ENCODE peak calls at places on chromosomes 5 and 9, in five cellular contexts. C is DND-41, G is cardiac muscle cell, T is endodermal cell, P is tibial artery. W is an unnamed sample.

GRCh38 chr5:139131062-139131856 is 66.9 kb downstream of the SIL1 start:
- DNase-seq in T (peak; percentile 72), P (peak; percentile 87), C (no peak), G (peak; percentile 63), W (no peak)

GRCh38 chr9:120886490-120886967 is 9.5 kb upstream of the PHF19 start:
- DNase-seq in T (no peak), C (no peak), G (peak; percentile 49), P (no peak), W (no peak)

GRCh38 chr9:122095010-122095767 is 2.1 kb upstream of the TTLL11 start:
- DNase-seq in T (peak; percentile 83), P (peak; percentile 54), C (peak; percentile 46), G (peak; percentile 77), W (peak; percentile 47)

GRCh38 chr5:181207214-181207959 is 2.4 kb upstream of the TRIM7 start:
- DNase-seq in G (peak; percentile 93), C (peak; percentile 85), P (peak; percentile 90), T (peak; percentile 94), W (peak; percentile 76)

GRCh38 chr5:95670568-95670967 is 12.2 kb downstream of the SPATA9 start:
- DNase-seq in P (no peak), T (no peak), G (no peak), C (no peak), W (no peak)

GRCh38 chr5:173925449-173926071 is 37.4 kb downstream of the CPEB4 start:
- DNase-seq in G (peak; percentile 68), T (no peak), C (peak; percentile 9), P (no peak), W (peak; percentile 40)

GRCh38 chr9:121736964-121737462 is 85.6 kb downstream of the DAB2IP start:
- DNase-seq in G (no peak), C (no peak), P (no peak), T (peak; percentile 92), W (no peak)

GRCh38 chr9:34171753-34172535 is 6.9 kb upstream of the UBAP1 start:
- DNase-seq in P (peak; percentile 61), C (no peak), T (no peak), G (no peak), W (peak; percentile 70)

GRCh38 chr9:114372971-114373591 is 14.7 kb downstream of the AKNA start:
- DNase-seq in G (peak; percentile 23), C (peak; percentile 98), T (no peak), P (peak; percentile 80), W (peak; percentile 89)

GRCh38 chr9:133133680-133134418 is 12.8 kb upstream of the RALGDS start:
- DNase-seq in G (peak; percentile 96), P (peak; percentile 89), C (peak; percentile 55), T (peak; percentile 91), W (peak; percentile 92)

GRCh38 chr5:31052937-31053658 is 140.4 kb upstream of the CDH6 start:
- DNase-seq in C (no peak), P (no peak), T (no peak), G (no peak), W (no peak)

DNA sequence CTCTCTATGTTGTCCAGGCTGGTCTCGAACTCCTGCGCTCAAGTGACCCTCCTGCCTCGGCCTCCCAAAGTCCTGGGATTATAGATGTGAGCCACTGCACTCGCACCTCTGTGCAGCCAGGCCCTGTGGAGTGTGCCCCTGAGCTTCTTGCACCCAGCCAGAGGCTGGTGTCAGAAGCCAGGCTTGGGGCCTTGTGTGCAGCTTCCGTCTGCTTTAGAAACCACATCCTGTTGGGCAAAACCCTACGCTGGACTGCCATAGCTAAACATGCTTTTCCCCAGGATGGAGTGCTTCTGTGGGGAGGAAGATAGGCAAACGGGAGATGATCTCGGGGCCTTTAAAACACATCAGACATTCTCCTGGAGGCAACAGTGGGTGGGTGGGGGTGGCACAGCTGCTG is 40.1 kb downstream of the PRRT1B start:
- DNase-seq in P (no peak), C (peak; percentile 75), T (no peak), G (peak; percentile 43), W (peak; percentile 63)
- H3K4me1 ChIP-seq in P (no peaks in the 10 kb centered on the region), C (peaks cover 22% of the 10 kb centered on the region), T (no peaks in the 10 kb centered on the region), G (no peaks in the 10 kb centered on the region), W (peaks cover 35% of the 10 kb centered on the region)

GRCh38 chr9:17688834-17689233 is 110.0 kb downstream of the SH3GL2 start:
- DNase-seq in G (no peak), P (no peak), C (no peak), T (no peak), W (no peak)
- H3K4me3 ChIP-seq in G (no peak overlapping the region), P (no peak overlapping the region), C (no peak overlapping the region), T (no peak overlapping the region), W (no peak overlapping the region)

GRCh38 chr9:97710356-97711222 is 13.4 kb upstream of the XPA start:
- DNase-seq in C (peak; percentile 40), G (peak; percentile 82), P (no peak), T (peak; percentile 81), W (peak; percentile 60)

GRCh38 chr9:97714435-97714834 is 17.3 kb upstream of the XPA start:
- DNase-seq in G (peak; percentile 25), C (no peak), P (no peak), T (no peak), W (peak; percentile 16)

GRCh38 chr9:97706246-97706645 is 9.1 kb upstream of the XPA start:
- DNase-seq in C (no peak), T (no peak), P (no peak), G (no peak), W (no peak)

GRCh38 chr9:97705354-97705950 is 8.3 kb upstream of the XPA start:
- DNase-seq in G (peak; percentile 61), C (no peak), P (no peak), T (no peak), W (peak; percentile 37)

GRCh38 chr9:97711223-97711626 is 14.1 kb upstream of the XPA start:
- DNase-seq in G (no peak), T (peak; percentile 90), P (no peak), C (no peak), W (no peak)
- H3K27ac ChIP-seq in G (no peak overlapping the region), T (no peak overlapping the region), P (no peak overlapping the region), C (no peak overlapping the region), W (no peak overlapping the region)

GRCh38 chr9:4859035-4859434 is 66.3 kb downstream of the RCL1 start:
- DNase-seq in P (no peak), T (no peak), G (no peak), C (no peak), W (no peak)

GRCh38 chr9:4862506-4863250 is 69.9 kb downstream of the RCL1 start:
- DNase-seq in C (no peak), G (peak; percentile 82), P (no peak), T (no peak), W (no peak)

GRCh38 chr9:4861736-4862451 is 69.2 kb downstream of the RCL1 start:
- DNase-seq in G (no peak), C (no peak), T (no peak), P (no peak), W (no peak)

GRCh38 chr9:4861145-4861544 is 68.4 kb downstream of the RCL1 start:
- DNase-seq in G (no peak), C (no peak), T (no peak), P (no peak), W (no peak)

DNA sequence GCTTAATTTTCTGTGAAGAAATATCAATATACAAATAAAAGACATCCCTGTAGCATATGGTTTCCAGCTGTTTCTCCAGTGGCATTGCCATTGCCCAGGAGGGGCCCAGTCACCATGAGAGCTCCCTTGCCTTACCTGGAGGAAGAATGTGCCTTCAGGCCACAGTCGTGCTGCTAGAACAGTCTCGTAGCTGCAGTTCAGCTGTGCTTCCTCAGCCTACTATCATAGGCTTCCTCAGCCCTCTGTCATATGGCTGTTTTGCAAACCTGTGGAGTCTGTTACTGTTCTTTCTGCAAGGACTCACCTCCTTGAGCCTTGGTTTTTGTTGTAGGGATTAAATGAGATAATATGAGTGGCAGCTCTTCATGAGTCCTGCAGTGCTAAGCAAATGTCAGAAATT is 67.6 kb downstream of the RCL1 start:
- DNase-seq in T (no peak), C (no peak), G (no peak), P (no peak), W (no peak)
- H3K4me1 ChIP-seq in T (peaks cover 8% of the 10 kb centered on the region), C (no peaks in the 10 kb centered on the region), G (no peaks in the 10 kb centered on the region), P (peaks cover 65% of the 10 kb centered on the region), W (no peaks in the 10 kb centered on the region)

DNA sequence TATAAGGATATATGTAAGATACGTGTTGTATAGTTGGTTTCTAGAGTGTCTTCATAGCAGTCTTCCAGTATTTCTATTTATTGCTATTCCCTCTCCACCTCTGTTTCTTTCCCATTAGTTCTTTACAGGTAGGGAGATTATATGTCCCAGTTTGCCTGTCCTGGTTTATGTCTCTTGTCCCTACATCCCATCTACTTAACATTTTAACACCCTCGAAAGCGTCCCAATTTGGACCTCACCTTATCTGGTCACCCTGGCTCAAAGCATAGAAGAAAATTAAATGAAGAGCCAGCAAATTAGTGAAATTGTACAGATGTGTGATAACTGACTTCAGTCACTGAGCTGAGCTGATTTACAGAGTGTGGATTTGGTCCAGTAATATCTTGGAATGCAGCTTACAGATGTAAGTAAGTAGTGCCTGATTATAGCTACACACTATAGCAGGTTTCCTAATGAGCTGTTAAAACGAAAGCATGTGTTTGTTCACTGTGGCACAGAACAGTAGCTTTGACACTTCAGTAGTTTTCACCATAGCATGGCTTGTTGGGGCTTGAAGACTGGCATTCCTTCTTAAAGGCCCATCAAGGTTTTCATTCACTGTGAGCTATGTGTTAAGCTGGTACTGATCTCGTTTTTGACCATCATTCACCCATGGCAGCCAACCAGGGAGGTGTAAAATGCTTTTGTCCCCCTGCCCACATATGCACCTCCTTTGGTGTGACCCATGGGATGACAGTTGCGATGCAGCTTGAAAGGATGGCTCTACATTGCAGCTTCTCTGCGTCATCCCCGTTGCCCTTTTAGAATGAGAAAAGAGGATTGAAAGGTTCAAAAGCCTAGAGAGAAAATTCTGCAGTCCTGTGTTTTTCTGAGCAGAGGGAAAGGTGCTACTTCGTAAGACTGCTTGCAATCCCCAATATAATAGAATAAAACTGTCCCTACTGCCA is 192.1 kb upstream of the DMRT1 start:
- DNase-seq in T (peak; percentile 66), P (no peak), C (no peak), G (peak; percentile 11), W (no peak)
- H3K4me3 ChIP-seq in T (no peak overlapping the region), P (peak overlapping the region; percentile 29), C (no peak overlapping the region), G (no peak overlapping the region), W (no peak overlapping the region)

DNA sequence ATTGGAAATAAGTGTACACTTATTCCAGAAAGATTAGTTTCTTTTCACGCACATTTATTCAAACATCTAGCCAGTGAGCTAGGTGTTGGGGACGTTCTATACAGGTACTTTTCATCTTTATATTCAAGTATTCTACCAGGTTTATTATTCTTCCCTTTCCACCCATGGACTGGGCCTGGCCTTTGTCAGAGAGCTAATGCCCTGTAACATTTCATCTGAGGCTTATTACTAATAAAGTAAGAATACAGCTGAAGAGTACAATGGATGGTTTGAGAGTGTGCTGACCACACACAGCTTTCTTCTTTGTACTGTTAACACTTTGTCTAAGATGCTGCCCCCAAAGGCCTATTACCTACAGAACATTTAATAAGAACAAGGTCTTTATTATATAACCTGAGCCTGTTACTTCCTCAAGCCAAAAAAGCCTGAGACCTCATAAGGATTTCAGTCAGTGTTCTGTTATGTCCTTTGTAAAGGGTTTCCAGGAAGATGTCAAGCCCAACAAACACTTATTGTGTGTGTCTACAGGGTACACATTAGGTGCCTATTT is 93.5 kb downstream of the ZNF608 start:
- DNase-seq in G (no peak), T (no peak), P (no peak), C (no peak), W (no peak)
- H3K27ac ChIP-seq in G (peak overlapping the region; percentile 76), T (no peak overlapping the region), P (no peak overlapping the region), C (no peak overlapping the region), W (no peak overlapping the region)

DNA sequence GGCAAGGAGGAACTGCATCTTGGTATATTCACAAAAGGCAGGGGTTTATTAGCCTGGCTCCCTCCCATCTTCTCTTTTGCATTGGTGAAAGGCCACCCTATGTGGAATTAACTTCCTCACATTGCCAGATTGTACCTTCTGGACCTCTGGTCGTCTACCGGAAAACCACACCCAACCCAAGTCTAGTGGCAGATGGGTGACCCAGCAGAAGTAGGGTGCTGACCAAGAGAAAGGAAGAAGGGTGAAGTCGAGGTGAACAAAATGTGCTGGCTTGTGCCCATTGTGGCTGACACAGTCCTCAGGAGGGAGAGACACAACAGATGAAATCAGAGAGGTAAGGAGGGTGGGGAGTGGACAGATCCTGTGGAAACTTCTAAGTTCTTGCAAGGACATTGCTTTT is 39.8 kb upstream of the DAP start:
- DNase-seq in T (no peak), G (no peak), C (no peak), P (no peak), W (no peak)
- H3K4me1 ChIP-seq in T (no peaks in the 10 kb centered on the region), G (peaks cover 7% of the 10 kb centered on the region), C (no peaks in the 10 kb centered on the region), P (no peaks in the 10 kb centered on the region), W (no peaks in the 10 kb centered on the region)